ENCODE peak calls at places on chromosomes 5 and 9, in four cellular contexts. R is WERI-Rb-1; K is stimulated activated CD8-positive, alpha-beta memory T cell treated with anti-CD3 and anti-CD28 coated beads, Interleukin-7, amount 100 ng/mL, for 1 hour; S is GM12865. A is an unnamed sample.

GRCh38 chr5:106017243-106017857 is 1653.4 kb downstream of the EFNA5 start:
- DNase-seq in R (no peak), K (no peak), S (no peak), A (no peak)

GRCh38 chr5:160751297-160751696 is 100.7 kb downstream of the ATP10B start:
- DNase-seq in R (no peak), K (no peak), S (peak), A (no peak)

GRCh38 chr5:118698774-118699173 is 289.6 kb downstream of the DTWD2 start:
- DNase-seq in R (peak), K (no peak), S (peak), A (no peak)

GRCh38 chr5:63128018-63128417 is 549.4 kb downstream of the LRRC70 start:
- DNase-seq in R (no peak), K (no peak), S (no peak), A (no peak)

GRCh38 chr9:124222109-124222508 is 35.6 kb upstream of the NEK6 start:
- DNase-seq in R (no peak), K (no peak), S (no peak), A (no peak)

GRCh38 chr5:159552751-159553150 is 222.5 kb upstream of the IL12B start:
- DNase-seq in R (peak), K (no peak), S (no peak), A (no peak)

GRCh38 chr9:6194934-6195333 is 20.7 kb upstream of the IL33 start:
- DNase-seq in R (no peak), K (no peak), S (peak), A (no peak)

GRCh38 chr9:78288214-78288892 is 8.6 kb upstream of the PSAT1 start:
- DNase-seq in R (no peak), K (no peak), S (no peak), A (no peak)

GRCh38 chr9:35520404-35520790 is 30.5 kb downstream of the RUSC2 start:
- DNase-seq in R (no peak), K (no peak), S (no peak), A (no peak)

GRCh38 chr9:22010881-22011625 is 1.9 kb upstream of the CDKN2B start:
- DNase-seq in R (no peak), K (no peak), S (no peak), A (no peak)

GRCh38 chr9:70438341-70438924 is 24.0 kb upstream of the KLF9 start:
- DNase-seq in R (peak), K (no peak), S (no peak), A (no peak)

GRCh38 chr9:97935291-97935690 is 2.7 kb downstream of the HEMGN start:
- DNase-seq in R (no peak), K (no peak), S (no peak), A (no peak)